ENCODE peak calls at places on chromosomes 3 and 15, in six cellular contexts. One of them, this sample, is unnamed.
A peak's percentile ranks its signal among the peaks of the same experiment; 100 is the strongest.

GRCh38 chr15:88897142-88897455 is 1.8 kb upstream of the HAPLN3 start:
- DNase-seq in ovary: no peak
- DNase-seq in psoas muscle: no peak
- DNase-seq in IMR-90: no peak
- DNase-seq in uterus: no peak
- DNase-seq in sigmoid colon: no peak
- DNase-seq in this sample: no peak

GRCh38 chr3:171804618-171805389 is 5.5 kb downstream of the PLD1 start:
- DNase-seq in ovary: peak; percentile 62
- DNase-seq in psoas muscle: no peak
- DNase-seq in IMR-90: no peak
- DNase-seq in uterus: peak; percentile 55
- DNase-seq in sigmoid colon: no peak
- DNase-seq in this sample: peak; percentile 64

GRCh38 chr3:191068946-191069813 is 129.9 kb upstream of the OSTN start:
- DNase-seq in ovary: no peak
- DNase-seq in psoas muscle: no peak
- DNase-seq in IMR-90: peak; percentile 63
- DNase-seq in uterus: no peak
- DNase-seq in sigmoid colon: no peak
- DNase-seq in this sample: no peak

GRCh38 chr3:112084980-112085697 is 1.1 kb upstream of the C3orf52 start:
- DNase-seq in ovary: no peak
- DNase-seq in psoas muscle: no peak
- DNase-seq in IMR-90: no peak
- DNase-seq in uterus: no peak
- DNase-seq in sigmoid colon: no peak
- DNase-seq in this sample: no peak

GRCh38 chr3:125594581-125595011 is 701 bp downstream of the OSBPL11 start:
- DNase-seq in ovary: no peak
- DNase-seq in psoas muscle: no peak
- DNase-seq in IMR-90: peak; percentile 22
- DNase-seq in uterus: no peak
- DNase-seq in sigmoid colon: no peak
- DNase-seq in this sample: peak; percentile 57

GRCh38 chr3:112086018-112086854 is at the start of gene C3orf52:
- DNase-seq in ovary: peak; percentile 77
- DNase-seq in psoas muscle: peak; percentile 88
- DNase-seq in IMR-90: peak; percentile 76
- DNase-seq in uterus: peak; percentile 58
- DNase-seq in sigmoid colon: peak; percentile 86
- DNase-seq in this sample: peak; percentile 94

GRCh38 chr3:117692416-117692995 is 982.9 kb downstream of the TUSC7 start:
- DNase-seq in ovary: no peak
- DNase-seq in psoas muscle: no peak
- DNase-seq in IMR-90: peak; percentile 94
- DNase-seq in uterus: no peak
- DNase-seq in sigmoid colon: no peak
- DNase-seq in this sample: no peak

GRCh38 chr3:195802261-195802701 is 9.4 kb downstream of the MUC4 start:
- DNase-seq in ovary: no peak
- DNase-seq in psoas muscle: no peak
- DNase-seq in IMR-90: no peak
- DNase-seq in uterus: no peak
- DNase-seq in sigmoid colon: peak; percentile 52
- DNase-seq in this sample: no peak

GRCh38 chr15:81894069-81894468 is 151.7 kb downstream of the MEX3B start:
- DNase-seq in ovary: no peak
- DNase-seq in psoas muscle: no peak
- DNase-seq in IMR-90: no peak
- DNase-seq in uterus: no peak
- DNase-seq in sigmoid colon: no peak
- DNase-seq in this sample: no peak

GRCh38 chr3:10926831-10927521 is 65.6 kb upstream of the SLC6A1 start:
- DNase-seq in ovary: no peak
- DNase-seq in psoas muscle: no peak
- DNase-seq in IMR-90: no peak
- DNase-seq in uterus: no peak
- DNase-seq in sigmoid colon: no peak
- DNase-seq in this sample: peak; percentile 61

GRCh38 chr15:92643849-92644815 is 11.4 kb downstream of the FAM174B start:
- DNase-seq in ovary: no peak
- DNase-seq in psoas muscle: no peak
- DNase-seq in IMR-90: no peak
- DNase-seq in uterus: no peak
- DNase-seq in sigmoid colon: no peak
- DNase-seq in this sample: no peak

GRCh38 chr15:84721381-84721780 is 5.4 kb upstream of the SEC11A start:
- DNase-seq in ovary: no peak
- DNase-seq in psoas muscle: no peak
- DNase-seq in IMR-90: no peak
- DNase-seq in uterus: no peak
- DNase-seq in sigmoid colon: no peak
- DNase-seq in this sample: no peak
- H3K27ac ChIP-seq in ovary: no peak overlapping the region
- H3K27ac ChIP-seq in psoas muscle: no peak overlapping the region
- H3K27ac ChIP-seq in IMR-90: no peak overlapping the region
- H3K27ac ChIP-seq in uterus: no peak overlapping the region
- H3K27ac ChIP-seq in sigmoid colon: no peak overlapping the region
- H3K27ac ChIP-seq in this sample: no peak overlapping the region

GRCh38 chr3:15299036-15299435 is 33.4 kb downstream of the SH3BP5 start:
- DNase-seq in ovary: no peak
- DNase-seq in psoas muscle: no peak
- DNase-seq in IMR-90: no peak
- DNase-seq in uterus: no peak
- DNase-seq in sigmoid colon: peak; percentile 61
- DNase-seq in this sample: no peak

GRCh38 chr3:15297592-15298350 is 34.6 kb downstream of the SH3BP5 start:
- DNase-seq in ovary: no peak
- DNase-seq in psoas muscle: no peak
- DNase-seq in IMR-90: no peak
- DNase-seq in uterus: no peak
- DNase-seq in sigmoid colon: peak; percentile 39
- DNase-seq in this sample: no peak

GRCh38 chr3:15295506-15295905 is 36.9 kb downstream of the SH3BP5 start:
- DNase-seq in ovary: no peak
- DNase-seq in psoas muscle: no peak
- DNase-seq in IMR-90: no peak
- DNase-seq in uterus: peak; percentile 76
- DNase-seq in sigmoid colon: peak; percentile 77
- DNase-seq in this sample: no peak

GRCh38 chr3:15300318-15301078 is 31.9 kb downstream of the SH3BP5 start:
- DNase-seq in ovary: no peak
- DNase-seq in psoas muscle: no peak
- DNase-seq in IMR-90: peak; percentile 74
- DNase-seq in uterus: peak; percentile 76
- DNase-seq in sigmoid colon: peak; percentile 66
- DNase-seq in this sample: no peak

GRCh38 chr3:15298504-15298903 is 33.9 kb downstream of the SH3BP5 start:
- DNase-seq in ovary: no peak
- DNase-seq in psoas muscle: no peak
- DNase-seq in IMR-90: no peak
- DNase-seq in uterus: no peak
- DNase-seq in sigmoid colon: no peak
- DNase-seq in this sample: no peak
- H3K4me1 ChIP-seq in ovary: peaks cover 10% of the 10 kb centered on the region
- H3K4me1 ChIP-seq in psoas muscle: peaks cover 13% of the 10 kb centered on the region
- H3K4me1 ChIP-seq in IMR-90: no peaks in the 10 kb centered on the region
- H3K4me1 ChIP-seq in uterus: peaks cover 24% of the 10 kb centered on the region
- H3K4me1 ChIP-seq in sigmoid colon: peaks cover 2% of the 10 kb centered on the region
- H3K4me1 ChIP-seq in this sample: peaks cover 12% of the 10 kb centered on the region

DNA sequence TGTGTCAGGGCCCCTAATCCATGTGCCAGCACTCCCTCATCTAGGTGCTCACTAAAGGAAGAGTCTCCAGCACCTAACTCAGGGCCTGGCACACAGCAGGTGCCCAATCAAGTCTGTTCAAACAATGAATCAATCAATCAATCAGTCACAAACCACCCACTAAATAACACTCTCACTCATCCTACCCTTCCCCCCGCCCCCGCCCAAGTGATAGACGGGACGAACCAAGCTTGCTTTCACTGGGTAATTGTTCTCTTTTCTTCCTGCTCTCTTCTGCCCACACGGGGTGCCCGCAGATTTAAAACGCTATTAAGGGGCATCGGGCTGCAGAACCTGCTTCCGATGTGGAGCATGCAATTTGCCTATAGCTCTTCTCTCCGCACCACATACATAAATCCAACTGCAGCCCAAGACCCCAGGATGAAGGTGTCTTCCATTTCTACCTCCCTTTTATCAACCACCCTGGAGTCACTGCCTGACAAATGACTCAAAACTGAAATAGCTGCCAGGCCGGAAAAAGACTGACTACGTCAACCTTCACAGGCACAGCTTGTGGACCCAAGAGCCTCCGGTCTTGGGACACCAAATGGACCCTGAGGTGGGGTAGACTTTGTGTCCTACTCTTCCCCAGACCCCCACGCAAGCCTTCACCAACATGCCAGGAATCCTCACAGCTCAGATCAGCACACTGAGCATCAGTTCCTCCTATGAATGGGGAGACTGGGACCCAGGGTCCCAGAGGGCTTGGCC is 1.7 kb downstream of the KLHL25 start:
- DNase-seq in ovary: no peak
- DNase-seq in psoas muscle: no peak
- DNase-seq in IMR-90: no peak
- DNase-seq in uterus: no peak
- DNase-seq in sigmoid colon: no peak
- DNase-seq in this sample: no peak
- H3K4me3 ChIP-seq in ovary: peak overlapping the region; percentile 96
- H3K4me3 ChIP-seq in psoas muscle: peak overlapping the region; percentile 74
- H3K4me3 ChIP-seq in IMR-90: peak overlapping the region; percentile 61
- H3K4me3 ChIP-seq in uterus: peak overlapping the region; percentile 70
- H3K4me3 ChIP-seq in sigmoid colon: peak overlapping the region; percentile 78
- H3K4me3 ChIP-seq in this sample: peak overlapping the region; percentile 97

GRCh38 chr3:154225536-154225935 is 98.8 kb downstream of the DHX36 start:
- DNase-seq in ovary: no peak
- DNase-seq in psoas muscle: no peak
- DNase-seq in IMR-90: no peak
- DNase-seq in uterus: no peak
- DNase-seq in sigmoid colon: no peak
- DNase-seq in this sample: no peak
- H3K27ac ChIP-seq in ovary: no peak overlapping the region
- H3K27ac ChIP-seq in psoas muscle: no peak overlapping the region
- H3K27ac ChIP-seq in IMR-90: no peak overlapping the region
- H3K27ac ChIP-seq in uterus: no peak overlapping the region
- H3K27ac ChIP-seq in sigmoid colon: peak overlapping the region; percentile 66
- H3K27ac ChIP-seq in this sample: no peak overlapping the region

GRCh38 chr3:157136647-157137387 is 23.1 kb downstream of the CCNL1 start:
- DNase-seq in ovary: no peak
- DNase-seq in psoas muscle: peak; percentile 63
- DNase-seq in IMR-90: peak; percentile 52
- DNase-seq in uterus: no peak
- DNase-seq in sigmoid colon: no peak
- DNase-seq in this sample: peak; percentile 44
- H3K4me1 ChIP-seq in ovary: peaks cover 10% of the 10 kb centered on the region
- H3K4me1 ChIP-seq in psoas muscle: peaks cover 37% of the 10 kb centered on the region
- H3K4me1 ChIP-seq in IMR-90: peaks cover 20% of the 10 kb centered on the region
- H3K4me1 ChIP-seq in uterus: no peaks in the 10 kb centered on the region
- H3K4me1 ChIP-seq in sigmoid colon: peaks cover 18% of the 10 kb centered on the region
- H3K4me1 ChIP-seq in this sample: peaks cover 21% of the 10 kb centered on the region